ENCODE peak calls at places on chromosomes 16 and 17, in six cellular contexts. One of them, this sample, is unnamed.

GRCh38 chr17:61505846-61506627 is 53.8 kb downstream of the TBX4 start:
- DNase-seq in iris pigment epithelial cell: no peak
- DNase-seq in A549: no peak
- DNase-seq in fibroblast of lung: no peak
- DNase-seq in immature natural killer cell: no peak
- DNase-seq in hepatocyte: no peak
- DNase-seq in this sample: no peak

GRCh38 chr17:74349120-74349519 is 12.5 kb downstream of the BTBD17 start:
- DNase-seq in A549: no peak
- DNase-seq in iris pigment epithelial cell: no peak
- DNase-seq in fibroblast of lung: no peak
- DNase-seq in immature natural killer cell: no peak
- DNase-seq in hepatocyte: no peak
- DNase-seq in this sample: no peak

GRCh38 chr16:64545769-64546168 is 576.1 kb downstream of the CDH11 start:
- DNase-seq in fibroblast of lung: peak; percentile 12
- DNase-seq in hepatocyte: no peak
- DNase-seq in immature natural killer cell: no peak
- DNase-seq in iris pigment epithelial cell: peak; percentile 2
- DNase-seq in A549: no peak
- DNase-seq in this sample: no peak

GRCh38 chr16:23578096-23578830 is 17.9 kb downstream of the NDUFAB1 start:
- DNase-seq in immature natural killer cell: no peak
- DNase-seq in hepatocyte: no peak
- DNase-seq in fibroblast of lung: no peak
- DNase-seq in iris pigment epithelial cell: peak; percentile 45
- DNase-seq in A549: no peak
- DNase-seq in this sample: no peak

GRCh38 chr17:47802341-47803022 is 19.1 kb downstream of the OSBPL7 start:
- DNase-seq in A549: peak; percentile 92
- DNase-seq in immature natural killer cell: peak; percentile 44
- DNase-seq in fibroblast of lung: peak; percentile 20
- DNase-seq in iris pigment epithelial cell: peak; percentile 51
- DNase-seq in hepatocyte: peak; percentile 83
- DNase-seq in this sample: peak; percentile 30

GRCh38 chr16:20942271-20942670 is 41.7 kb downstream of the LYRM1 start:
- DNase-seq in immature natural killer cell: no peak
- DNase-seq in A549: no peak
- DNase-seq in iris pigment epithelial cell: no peak
- DNase-seq in hepatocyte: no peak
- DNase-seq in fibroblast of lung: no peak
- DNase-seq in this sample: no peak

GRCh38 chr16:24685539-24686432 is 43.7 kb upstream of the TNRC6A start:
- DNase-seq in iris pigment epithelial cell: peak; percentile 85
- DNase-seq in hepatocyte: peak; percentile 92
- DNase-seq in A549: peak; percentile 58
- DNase-seq in immature natural killer cell: no peak
- DNase-seq in fibroblast of lung: peak; percentile 83
- DNase-seq in this sample: no peak

GRCh38 chr17:31834448-31834847 is 24.6 kb downstream of the COPRS start:
- DNase-seq in fibroblast of lung: no peak
- DNase-seq in immature natural killer cell: no peak
- DNase-seq in hepatocyte: no peak
- DNase-seq in A549: no peak
- DNase-seq in iris pigment epithelial cell: no peak
- DNase-seq in this sample: no peak

GRCh38 chr17:45108051-45108450 is 24.3 kb downstream of the PLCD3 start:
- DNase-seq in hepatocyte: no peak
- DNase-seq in immature natural killer cell: no peak
- DNase-seq in A549: no peak
- DNase-seq in iris pigment epithelial cell: no peak
- DNase-seq in fibroblast of lung: no peak
- DNase-seq in this sample: no peak

GRCh38 chr17:65794572-65794971 is 233.1 kb upstream of the AXIN2 start:
- DNase-seq in hepatocyte: peak; percentile 28
- DNase-seq in A549: peak; percentile 49
- DNase-seq in fibroblast of lung: no peak
- DNase-seq in iris pigment epithelial cell: peak; percentile 44
- DNase-seq in immature natural killer cell: no peak
- DNase-seq in this sample: no peak

This sample was measured in Panc1.